ENCODE peak calls at places on chromosomes 6 and 20, in six cellular contexts. One of them, this sample, is unnamed.

GRCh38 chr6:168244961-168245551 is 74.5 kb downstream of the DACT2 start:
- DNase-seq in astrocyte of the cerebellum: no peak
- DNase-seq in uterus: no peak
- DNase-seq in tibial nerve: no peak
- DNase-seq in RWPE1: no peak
- DNase-seq in GM12865: no peak
- DNase-seq in this sample: no peak

GRCh38 chr6:4849628-4850027 is 73.4 kb downstream of the CDYL start:
- DNase-seq in astrocyte of the cerebellum: no peak
- DNase-seq in uterus: no peak
- DNase-seq in tibial nerve: no peak
- DNase-seq in RWPE1: no peak
- DNase-seq in GM12865: no peak
- DNase-seq in this sample: no peak

GRCh38 chr20:37925265-37926165 is 22.6 kb downstream of the VSTM2L start:
- DNase-seq in uterus: no peak
- DNase-seq in tibial nerve: no peak
- DNase-seq in astrocyte of the cerebellum: no peak
- DNase-seq in GM12865: no peak
- DNase-seq in RWPE1: no peak
- DNase-seq in this sample: no peak

GRCh38 chr6:79946242-79946641 is 1.1 kb downstream of the ELOVL4 start:
- DNase-seq in GM12865: peak
- DNase-seq in uterus: no peak
- DNase-seq in astrocyte of the cerebellum: no peak
- DNase-seq in RWPE1: peak
- DNase-seq in tibial nerve: no peak
- DNase-seq in this sample: no peak

GRCh38 chr6:45073771-45074170 is 254.4 kb upstream of the RUNX2 start:
- DNase-seq in tibial nerve: no peak
- DNase-seq in uterus: no peak
- DNase-seq in RWPE1: no peak
- DNase-seq in GM12865: no peak
- DNase-seq in astrocyte of the cerebellum: no peak
- DNase-seq in this sample: no peak

GRCh38 chr20:4573564-4574355 is 147.9 kb upstream of the PRND start:
- DNase-seq in uterus: no peak
- DNase-seq in GM12865: no peak
- DNase-seq in astrocyte of the cerebellum: peak
- DNase-seq in RWPE1: peak
- DNase-seq in tibial nerve: no peak
- DNase-seq in this sample: no peak

GRCh38 chr20:19784511-19785172 is 26.6 kb downstream of the RIN2 start:
- DNase-seq in RWPE1: peak
- DNase-seq in tibial nerve: peak
- DNase-seq in uterus: peak
- DNase-seq in GM12865: peak
- DNase-seq in astrocyte of the cerebellum: peak
- DNase-seq in this sample: no peak

GRCh38 chr6:2579789-2580570 is 170.7 kb downstream of the MYLK4 start:
- DNase-seq in RWPE1: no peak
- DNase-seq in GM12865: no peak
- DNase-seq in uterus: no peak
- DNase-seq in tibial nerve: no peak
- DNase-seq in astrocyte of the cerebellum: no peak
- DNase-seq in this sample: no peak

GRCh38 chr20:40335437-40335836 is 353.6 kb downstream of the MAFB start:
- DNase-seq in astrocyte of the cerebellum: no peak
- DNase-seq in RWPE1: no peak
- DNase-seq in GM12865: no peak
- DNase-seq in uterus: no peak
- DNase-seq in tibial nerve: no peak
- DNase-seq in this sample: no peak

GRCh38 chr6:46293641-46294316 is 123.0 kb upstream of the ENPP5 start:
- DNase-seq in tibial nerve: no peak
- DNase-seq in uterus: no peak
- DNase-seq in RWPE1: no peak
- DNase-seq in astrocyte of the cerebellum: no peak
- DNase-seq in GM12865: peak
- DNase-seq in this sample: no peak

GRCh38 chr6:52929321-52930164 is 20.0 kb upstream of the GSTA3 start:
- DNase-seq in RWPE1: peak
- DNase-seq in GM12865: no peak
- DNase-seq in astrocyte of the cerebellum: peak
- DNase-seq in tibial nerve: no peak
- DNase-seq in uterus: no peak
- DNase-seq in this sample: peak

GRCh38 chr6:2344319-2344905 is 99.0 kb upstream of the GMDS start:
- DNase-seq in GM12865: no peak
- DNase-seq in uterus: no peak
- DNase-seq in tibial nerve: no peak
- DNase-seq in RWPE1: no peak
- DNase-seq in astrocyte of the cerebellum: no peak
- DNase-seq in this sample: no peak

GRCh38 chr6:136326038-136326561 is 36.5 kb upstream of the BCLAF1 start:
- DNase-seq in astrocyte of the cerebellum: no peak
- DNase-seq in uterus: no peak
- DNase-seq in RWPE1: no peak
- DNase-seq in GM12865: no peak
- DNase-seq in tibial nerve: no peak
- DNase-seq in this sample: no peak

GRCh38 chr20:9794831-9795230 is 44.0 kb downstream of the PAK5 start:
- DNase-seq in GM12865: no peak
- DNase-seq in RWPE1: no peak
- DNase-seq in astrocyte of the cerebellum: no peak
- DNase-seq in tibial nerve: no peak
- DNase-seq in uterus: no peak
- DNase-seq in this sample: no peak

GRCh38 chr20:25139061-25139705 is 56.3 kb upstream of the ENTPD6 start:
- DNase-seq in tibial nerve: no peak
- DNase-seq in RWPE1: peak
- DNase-seq in uterus: no peak
- DNase-seq in GM12865: peak
- DNase-seq in astrocyte of the cerebellum: no peak
- DNase-seq in this sample: peak
- TF ChIP-seq CTCF in tibial nerve: no peak
- TF ChIP-seq CTCF in RWPE1: no peak
- TF ChIP-seq CTCF in uterus: no peak
- TF ChIP-seq CTCF in GM12865: no peak
- TF ChIP-seq CTCF in astrocyte of the cerebellum: no peak
- TF ChIP-seq CTCF in this sample: peak

DNA sequence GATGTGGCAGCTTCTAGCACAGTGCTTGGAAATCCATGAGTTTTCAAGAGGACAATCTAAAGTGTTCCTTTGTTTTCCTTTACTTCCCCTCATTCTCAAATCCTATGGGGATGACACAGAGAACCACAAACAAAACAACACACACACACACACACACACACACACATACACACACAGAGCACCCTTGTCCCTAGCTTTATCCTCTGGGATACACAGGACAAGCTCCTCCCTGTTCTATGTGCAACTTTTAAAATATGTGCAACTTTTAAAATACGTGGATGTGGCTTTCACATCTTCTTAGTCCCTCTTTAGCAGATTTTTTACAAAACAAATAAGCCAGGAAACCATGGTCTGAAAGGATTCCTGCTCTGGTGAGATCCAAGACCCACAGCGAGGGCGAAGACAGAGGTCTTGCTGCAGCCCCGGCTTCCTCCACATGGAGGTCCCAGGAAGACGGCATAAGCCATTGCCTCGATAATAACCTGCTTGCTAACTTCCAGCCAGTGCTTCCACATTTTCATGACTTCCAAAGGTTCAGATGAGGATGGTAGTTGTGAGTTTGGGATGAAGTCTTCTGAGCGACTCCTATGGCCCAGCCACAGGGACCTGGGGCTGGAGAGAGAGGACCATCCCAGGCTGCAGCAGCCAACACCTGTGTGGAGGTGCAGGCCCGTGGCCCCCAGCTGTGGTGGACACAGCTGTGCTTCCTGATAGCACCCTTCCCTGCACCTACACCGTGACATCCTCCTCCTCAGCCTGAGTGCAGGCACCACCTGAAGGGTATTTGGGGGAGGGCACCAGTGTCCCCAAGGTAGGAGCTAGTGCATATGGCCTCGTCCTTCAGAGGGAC is 62.8 kb upstream of the CD93 start:
- DNase-seq in uterus: no peak
- DNase-seq in astrocyte of the cerebellum: no peak
- DNase-seq in tibial nerve: no peak
- DNase-seq in RWPE1: no peak
- DNase-seq in GM12865: no peak
- DNase-seq in this sample: peak
- TF ChIP-seq CTCF in uterus: no peak
- TF ChIP-seq CTCF in astrocyte of the cerebellum: no peak
- TF ChIP-seq CTCF in tibial nerve: no peak
- TF ChIP-seq CTCF in RWPE1: no peak
- TF ChIP-seq CTCF in GM12865: no peak
- TF ChIP-seq CTCF in this sample: no peak

GRCh38 chr6:24546432-24546831 is 51.7 kb downstream of the ALDH5A1 start:
- DNase-seq in astrocyte of the cerebellum: no peak
- DNase-seq in uterus: no peak
- DNase-seq in GM12865: no peak
- DNase-seq in RWPE1: no peak
- DNase-seq in tibial nerve: no peak
- DNase-seq in this sample: no peak

GRCh38 chr6:24549674-24550418 is 55.1 kb downstream of the ALDH5A1 start:
- DNase-seq in astrocyte of the cerebellum: no peak
- DNase-seq in tibial nerve: no peak
- DNase-seq in RWPE1: no peak
- DNase-seq in uterus: no peak
- DNase-seq in GM12865: no peak
- DNase-seq in this sample: no peak

GRCh38 chr6:24549158-24549557 is 54.4 kb downstream of the ALDH5A1 start:
- DNase-seq in uterus: no peak
- DNase-seq in GM12865: no peak
- DNase-seq in RWPE1: no peak
- DNase-seq in astrocyte of the cerebellum: no peak
- DNase-seq in tibial nerve: no peak
- DNase-seq in this sample: no peak

GRCh38 chr6:24545691-24546090 is 50.9 kb downstream of the ALDH5A1 start:
- DNase-seq in astrocyte of the cerebellum: no peak
- DNase-seq in RWPE1: no peak
- DNase-seq in uterus: no peak
- DNase-seq in GM12865: no peak
- DNase-seq in tibial nerve: no peak
- DNase-seq in this sample: no peak

GRCh38 chr6:24547243-24547642 is 52.5 kb downstream of the ALDH5A1 start:
- DNase-seq in GM12865: peak
- DNase-seq in RWPE1: no peak
- DNase-seq in astrocyte of the cerebellum: no peak
- DNase-seq in uterus: no peak
- DNase-seq in tibial nerve: no peak
- DNase-seq in this sample: no peak
- TF ChIP-seq CTCF in GM12865: peak
- TF ChIP-seq CTCF in RWPE1: no peak
- TF ChIP-seq CTCF in astrocyte of the cerebellum: no peak
- TF ChIP-seq CTCF in uterus: no peak
- TF ChIP-seq CTCF in tibial nerve: no peak
- TF ChIP-seq CTCF in this sample: no peak

GRCh38 chr20:49278036-49278816 is at the start of gene ZNFX1:
- DNase-seq in uterus: peak
- DNase-seq in astrocyte of the cerebellum: peak
- DNase-seq in tibial nerve: peak
- DNase-seq in GM12865: peak
- DNase-seq in RWPE1: peak
- DNase-seq in this sample: peak
- TF ChIP-seq CTCF in uterus: no peak
- TF ChIP-seq CTCF in astrocyte of the cerebellum: no peak
- TF ChIP-seq CTCF in tibial nerve: no peak
- TF ChIP-seq CTCF in GM12865: no peak
- TF ChIP-seq CTCF in RWPE1: no peak
- TF ChIP-seq CTCF in this sample: no peak

DNA sequence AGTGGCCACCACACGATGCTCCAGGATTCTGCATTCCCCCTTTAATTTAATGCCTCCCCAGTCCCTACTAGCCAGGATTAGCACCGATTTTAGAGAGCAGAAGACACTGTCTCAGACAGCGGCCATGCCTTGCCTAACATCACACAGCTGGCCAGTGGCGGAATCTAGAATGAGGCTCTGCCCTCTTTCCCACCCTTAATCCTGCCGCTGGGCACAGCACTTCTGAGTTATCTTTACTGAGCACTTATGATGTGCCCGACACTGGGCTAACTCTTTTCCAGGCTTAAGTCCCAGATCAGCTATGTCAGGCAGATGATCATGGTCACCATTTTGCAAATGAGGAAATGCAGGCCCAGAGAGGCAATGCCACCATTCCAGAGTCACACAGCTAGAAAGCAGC is 5.6 kb upstream of the BPIFA2 start:
- DNase-seq in astrocyte of the cerebellum: no peak
- DNase-seq in uterus: no peak
- DNase-seq in RWPE1: no peak
- DNase-seq in GM12865: no peak
- DNase-seq in tibial nerve: no peak
- DNase-seq in this sample: no peak
- TF ChIP-seq CTCF in astrocyte of the cerebellum: no peak
- TF ChIP-seq CTCF in uterus: no peak
- TF ChIP-seq CTCF in RWPE1: no peak
- TF ChIP-seq CTCF in GM12865: no peak
- TF ChIP-seq CTCF in tibial nerve: no peak
- TF ChIP-seq CTCF in this sample: no peak

DNA sequence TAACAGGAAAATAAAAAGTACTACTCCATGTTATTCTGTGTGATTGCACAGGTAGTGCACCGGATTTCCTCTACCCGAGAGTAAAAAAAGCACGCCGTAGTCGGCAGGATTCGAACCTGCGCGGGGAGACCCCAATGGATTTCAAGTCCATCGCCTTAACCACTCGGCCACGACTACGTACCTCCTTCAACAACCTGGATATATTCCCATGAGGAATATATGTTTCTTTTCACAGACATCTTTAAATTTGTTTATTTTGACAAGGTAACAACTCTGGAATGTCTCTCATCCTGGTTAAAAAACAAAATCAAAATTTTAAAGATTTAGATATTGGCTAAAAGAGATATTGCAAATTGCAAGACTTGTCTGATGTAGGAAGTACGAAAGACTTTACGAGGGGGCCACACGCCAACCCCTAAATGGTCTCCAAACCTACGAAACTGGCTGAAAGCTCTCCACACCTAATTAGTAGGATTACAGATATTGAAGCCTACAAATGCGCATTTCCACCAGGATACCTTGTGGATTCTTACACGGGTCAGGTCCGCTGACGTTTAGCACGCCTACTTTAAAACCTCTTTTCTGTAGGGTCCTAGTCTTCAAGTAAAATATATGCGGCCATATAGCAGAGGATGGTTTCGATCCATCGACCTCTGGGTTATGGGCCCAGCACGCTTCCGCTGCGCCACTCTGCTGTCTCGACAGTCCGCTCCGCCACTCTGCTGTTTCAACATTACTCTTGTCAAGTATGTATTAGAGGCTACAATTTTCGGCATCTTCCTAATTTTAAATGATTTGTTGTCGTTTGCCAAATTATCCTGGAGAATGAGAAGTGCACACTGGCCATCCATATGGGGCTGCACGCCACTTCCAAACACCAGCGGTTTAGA is 52.3 kb upstream of the BTN3A2 start:
- DNase-seq in astrocyte of the cerebellum: no peak
- DNase-seq in tibial nerve: peak
- DNase-seq in GM12865: peak
- DNase-seq in RWPE1: no peak
- DNase-seq in uterus: peak
- DNase-seq in this sample: peak
- TF ChIP-seq CTCF in astrocyte of the cerebellum: no peak
- TF ChIP-seq CTCF in tibial nerve: no peak
- TF ChIP-seq CTCF in GM12865: no peak
- TF ChIP-seq CTCF in RWPE1: no peak
- TF ChIP-seq CTCF in uterus: no peak
- TF ChIP-seq CTCF in this sample: no peak